ENCODE peak calls at places on chromosomes 5 and 9, in eight cellular contexts. R, S, P, U, A, M, X and K are unnamed samples.

GRCh38 chr5:132013711-132014110 is 2.3 kb upstream of the ACSL6 start:
- DNase-seq in U (no peak), M (no peak), S (no peak), P (no peak), R (no peak), A (no peak), X (no peak), K (no peak)

GRCh38 chr5:107671742-107672211 is 1.0 kb upstream of the EFNA5 start:
- DNase-seq in M (no peak), P (peak), X (peak), R (peak), U (no peak), A (peak), S (no peak), K (peak)

GRCh38 chr5:133509742-133510079 is 102.6 kb downstream of the FSTL4 start:
- DNase-seq in M (no peak), S (no peak), A (no peak), R (no peak), P (no peak), U (no peak), X (no peak), K (no peak)

GRCh38 chr9:112810696-112811490 is 60.3 kb downstream of the SNX30 start:
- DNase-seq in P (no peak), S (no peak), R (no peak), U (no peak), M (no peak), X (no peak), A (no peak), K (no peak)

GRCh38 chr9:14175778-14176177 is 138.2 kb downstream of the NFIB start:
- DNase-seq in M (no peak), R (no peak), U (no peak), P (no peak), S (no peak), A (no peak), X (no peak), K (no peak)

GRCh38 chr5:121497176-121497575 is 354.5 kb upstream of the FTMT start:
- DNase-seq in X (peak), S (no peak), R (peak), A (no peak), M (no peak), U (no peak), P (peak), K (peak)

GRCh38 chr5:135458921-135459331 is 6.8 kb upstream of the TIFAB start:
- DNase-seq in M (no peak), P (peak), S (no peak), R (peak), U (peak), A (no peak), X (peak), K (no peak)

GRCh38 chr9:6681957-6682501 is 36.5 kb upstream of the GLDC start:
- DNase-seq in M (no peak), S (no peak), P (no peak), X (no peak), U (no peak), R (peak), A (peak), K (no peak)

GRCh38 chr5:71537681-71538080 is 49.5 kb upstream of the MCCC2 start:
- DNase-seq in U (no peak), X (peak), A (no peak), M (no peak), S (no peak), P (no peak), R (no peak), K (no peak)

GRCh38 chr9:106684940-106685695 is 177.8 kb upstream of the ZNF462 start:
- DNase-seq in U (no peak), A (no peak), S (no peak), X (no peak), R (no peak), P (no peak), M (no peak), K (no peak)

GRCh38 chr9:33249983-33250382 is 10.0 kb downstream of the SPINK4 start:
- DNase-seq in U (no peak), S (no peak), X (no peak), P (no peak), M (no peak), A (no peak), R (no peak), K (no peak)

DNA sequence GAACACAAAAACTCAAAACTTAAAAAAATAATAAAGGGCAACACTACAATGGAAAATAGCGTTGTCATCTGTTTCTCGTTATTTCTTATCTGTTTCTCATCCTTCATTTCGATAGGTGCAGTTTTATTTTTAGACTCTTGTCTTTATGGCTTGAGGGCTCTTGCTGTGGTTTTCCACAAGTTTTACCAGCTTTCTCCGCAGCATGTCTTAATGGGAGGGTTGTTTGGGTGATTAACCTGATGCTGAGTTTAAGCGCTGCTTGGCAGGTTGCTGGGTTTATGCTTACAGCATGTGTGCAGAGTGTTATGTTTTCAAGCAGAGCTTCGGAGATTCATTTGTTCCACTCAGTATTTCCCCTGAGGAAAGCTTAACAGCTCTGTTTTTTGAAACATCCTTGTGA is 153.9 kb downstream of the SLC12A2 start:
- DNase-seq in P (peak), M (no peak), X (peak), U (no peak), R (peak), S (no peak), A (no peak), K (no peak)
- H3K4me3 ChIP-seq in P (no peak), M (no peak), X (no peak), U (no peak), R (no peak), S (no peak), A (no peak), K (no peak)

GRCh38 chr5:172641359-172642045 is 439 bp downstream of the NEURL1B start:
- DNase-seq in R (no peak), S (peak), P (no peak), M (no peak), A (no peak), U (no peak), X (no peak), K (peak)
- H3K4me3 ChIP-seq in R (peak), S (peak), P (peak), M (no peak), A (peak), U (peak), X (peak), K (peak)

GRCh38 chr9:126411948-126412284 is 85.3 kb downstream of the MVB12B start:
- DNase-seq in M (no peak), R (no peak), U (no peak), A (no peak), X (no peak), P (no peak), S (no peak), K (no peak)

GRCh38 chr9:126412945-126413344 is 86.3 kb downstream of the MVB12B start:
- DNase-seq in S (no peak), M (no peak), U (no peak), X (no peak), R (no peak), P (no peak), A (no peak), K (no peak)

GRCh38 chr9:126413470-126414051 is 86.9 kb downstream of the MVB12B start:
- DNase-seq in X (no peak), U (no peak), S (no peak), A (no peak), P (no peak), R (no peak), M (no peak), K (no peak)

GRCh38 chr9:126410229-126410628 is 83.6 kb downstream of the MVB12B start:
- DNase-seq in X (no peak), M (no peak), P (no peak), R (no peak), U (no peak), A (no peak), S (no peak), K (no peak)

DNA sequence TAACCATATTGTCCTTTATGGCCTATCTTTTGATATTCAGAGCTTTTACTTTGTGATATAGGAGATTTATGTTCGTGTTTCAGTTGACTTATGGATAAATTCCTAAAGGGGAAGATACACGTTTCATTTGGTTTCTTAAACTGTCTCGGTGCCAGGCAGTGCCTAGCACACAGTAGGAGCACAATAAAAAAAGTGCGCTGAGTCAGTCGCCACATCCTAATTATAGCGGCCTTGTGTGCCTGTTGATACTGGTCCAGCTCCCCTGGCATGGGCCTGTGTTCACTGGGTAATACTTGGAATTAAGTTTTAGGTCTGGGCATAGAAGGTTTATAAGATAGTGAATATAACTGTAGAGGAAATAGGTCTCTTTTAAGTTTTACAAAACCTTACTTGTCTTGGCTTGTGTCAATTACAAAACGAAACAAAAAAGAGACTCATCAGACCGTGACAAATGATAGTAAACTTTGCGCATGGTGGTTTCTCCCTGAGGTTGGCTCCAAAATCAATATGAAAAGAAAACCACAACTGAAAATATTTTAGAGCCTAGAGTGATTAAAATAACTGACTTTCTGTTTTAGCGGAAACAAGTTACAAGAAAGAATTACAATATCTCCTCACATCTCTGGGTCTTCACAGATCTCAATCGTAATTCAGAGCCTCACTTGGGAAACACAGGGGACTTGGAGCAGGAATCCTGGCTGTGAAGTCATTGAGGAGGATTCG is 84.8 kb downstream of the MVB12B start:
- DNase-seq in X (peak), M (no peak), R (peak), S (no peak), P (no peak), A (no peak), U (no peak), K (no peak)
- H3K4me3 ChIP-seq in X (no peak), M (peak), R (no peak), S (no peak), P (no peak), A (no peak), U (no peak), K (no peak)

DNA sequence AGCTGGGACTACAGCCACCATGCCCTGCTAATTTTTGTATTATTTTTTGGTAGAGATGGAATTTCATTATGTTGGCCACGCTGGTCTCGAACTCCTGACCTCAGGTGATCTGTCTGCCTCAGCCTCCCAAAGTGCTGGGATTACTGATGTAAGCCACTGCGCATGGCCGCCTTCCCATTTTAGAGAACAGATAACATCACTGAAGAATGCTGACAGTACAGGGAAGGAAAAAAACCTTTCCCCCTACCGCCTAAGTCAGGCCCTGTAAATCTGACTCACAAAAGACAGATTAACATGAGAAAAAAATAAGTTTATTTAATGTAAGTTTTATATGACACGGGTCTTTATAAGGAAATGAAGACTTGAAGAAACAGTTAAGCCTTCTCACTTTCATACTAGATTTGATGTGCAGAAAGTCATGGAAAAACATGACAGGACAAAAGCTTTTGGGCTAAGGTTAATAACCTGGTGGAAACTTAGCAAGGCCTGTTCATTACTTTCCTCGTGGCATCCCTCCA is 227.2 kb upstream of the ZNF608 start:
- DNase-seq in P (no peak), U (no peak), A (no peak), X (no peak), R (no peak), M (no peak), S (peak), K (no peak)
- H3K4me3 ChIP-seq in P (no peak), U (no peak), A (no peak), X (no peak), R (no peak), M (no peak), S (no peak), K (no peak)

GRCh38 chr9:109417585-109418544 is 80.2 kb downstream of the PTPN3 start:
- DNase-seq in R (no peak), X (no peak), P (no peak), A (no peak), U (no peak), M (no peak), S (no peak), K (no peak)

GRCh38 chr9:109418827-109419226 is 79.3 kb downstream of the PTPN3 start:
- DNase-seq in P (no peak), R (peak), X (no peak), U (no peak), A (no peak), M (no peak), S (peak), K (no peak)

GRCh38 chr9:109419531-109419930 is 78.6 kb downstream of the PTPN3 start:
- DNase-seq in X (no peak), A (no peak), P (no peak), M (no peak), S (no peak), R (no peak), U (no peak), K (no peak)

GRCh38 chr9:109416135-109416706 is 81.9 kb downstream of the PTPN3 start:
- DNase-seq in A (no peak), X (no peak), S (no peak), P (no peak), R (no peak), U (no peak), M (no peak), K (no peak)

GRCh38 chr9:109417054-109417453 is 81.1 kb downstream of the PTPN3 start:
- DNase-seq in A (no peak), R (peak), P (peak), X (no peak), S (no peak), U (no peak), M (no peak), K (no peak)
- H3K4me3 ChIP-seq in A (no peak), R (no peak), P (no peak), X (no peak), S (no peak), U (no peak), M (no peak), K (no peak)

DNA sequence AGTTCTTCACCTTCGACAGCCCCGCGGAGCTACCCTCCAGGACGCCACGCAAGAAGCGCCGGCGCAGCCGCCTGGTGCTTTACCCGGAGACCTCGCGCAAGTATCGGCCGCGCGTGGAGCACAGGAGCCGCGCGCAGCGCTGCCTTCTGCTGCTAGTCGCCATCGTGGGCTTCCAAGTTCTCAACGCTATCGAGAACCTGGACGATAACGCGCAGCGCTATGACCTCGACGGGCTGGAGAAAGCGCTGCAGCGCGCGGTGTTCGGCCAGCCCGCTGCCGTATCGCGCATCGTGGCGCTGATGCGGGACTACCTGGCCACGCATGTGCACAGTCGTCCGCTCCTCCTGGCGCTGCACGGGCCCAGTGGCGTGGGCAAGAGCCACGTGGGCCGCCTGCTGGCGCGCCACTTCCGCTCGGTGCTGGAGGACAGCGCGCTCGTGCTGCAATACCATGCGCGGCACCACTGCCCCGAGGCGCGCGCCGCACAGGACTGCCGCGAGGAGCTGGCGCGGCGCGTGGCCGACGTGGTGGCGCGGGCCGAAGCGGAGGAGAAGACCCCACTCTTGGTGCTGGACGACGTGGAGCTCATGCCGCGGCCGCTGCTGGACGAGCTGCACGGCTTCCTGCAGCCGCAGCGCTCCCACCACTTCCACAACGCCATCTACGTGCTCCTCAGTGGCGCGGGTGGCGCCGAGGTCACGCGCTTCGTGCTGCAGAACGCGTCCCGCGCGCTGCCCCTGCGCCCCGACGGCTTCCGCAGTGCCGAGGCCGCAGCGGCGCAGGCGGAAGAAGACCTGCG is 1.6 kb downstream of the TOR4A start:
- DNase-seq in M (no peak), P (no peak), S (no peak), A (no peak), X (no peak), U (no peak), R (no peak), K (no peak)
- H3K4me3 ChIP-seq in M (no peak), P (peak), S (no peak), A (no peak), X (peak), U (no peak), R (peak), K (no peak)

GRCh38 chr5:119435436-119436132 is 16.7 kb upstream of the HSD17B4 start:
- DNase-seq in R (peak), P (peak), X (peak), S (peak), A (no peak), U (peak), M (peak), K (peak)

DNA sequence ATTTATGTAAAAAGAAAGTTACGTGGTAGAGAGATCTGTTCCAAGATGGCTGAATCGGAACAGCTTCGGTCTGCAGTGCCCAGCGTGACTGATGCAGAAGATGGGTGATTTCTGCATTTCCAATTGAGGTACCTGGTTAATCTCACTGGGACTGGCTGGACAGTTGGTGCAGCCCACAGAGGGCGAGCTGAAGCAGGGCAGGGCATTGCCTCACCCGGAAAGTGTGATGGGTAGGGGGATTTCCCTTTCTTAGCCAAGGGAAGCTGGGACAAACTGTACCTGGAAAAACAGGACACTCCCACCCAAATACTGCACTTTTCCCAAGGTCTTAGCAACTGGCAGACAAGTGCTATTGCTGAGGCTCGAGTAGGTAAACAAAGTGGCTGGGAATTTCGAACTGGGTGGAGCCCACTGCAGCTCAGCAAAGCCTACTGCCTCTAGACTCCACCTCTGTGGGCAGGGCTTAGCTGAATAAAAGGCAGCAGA is 13.1 kb upstream of the HSD17B4 start:
- DNase-seq in P (no peak), R (no peak), M (no peak), U (peak), A (peak), S (peak), X (no peak), K (no peak)
- H3K4me3 ChIP-seq in P (no peak), R (no peak), M (peak), U (no peak), A (no peak), S (peak), X (no peak), K (no peak)

GRCh38 chr9:72527801-72528195 is 6.4 kb downstream of the TMC1 start:
- DNase-seq in M (no peak), P (no peak), S (no peak), A (no peak), R (no peak), X (no peak), U (no peak), K (no peak)
- H3K4me3 ChIP-seq in M (peak), P (peak), S (peak), A (no peak), R (peak), X (no peak), U (no peak), K (no peak)

DNA sequence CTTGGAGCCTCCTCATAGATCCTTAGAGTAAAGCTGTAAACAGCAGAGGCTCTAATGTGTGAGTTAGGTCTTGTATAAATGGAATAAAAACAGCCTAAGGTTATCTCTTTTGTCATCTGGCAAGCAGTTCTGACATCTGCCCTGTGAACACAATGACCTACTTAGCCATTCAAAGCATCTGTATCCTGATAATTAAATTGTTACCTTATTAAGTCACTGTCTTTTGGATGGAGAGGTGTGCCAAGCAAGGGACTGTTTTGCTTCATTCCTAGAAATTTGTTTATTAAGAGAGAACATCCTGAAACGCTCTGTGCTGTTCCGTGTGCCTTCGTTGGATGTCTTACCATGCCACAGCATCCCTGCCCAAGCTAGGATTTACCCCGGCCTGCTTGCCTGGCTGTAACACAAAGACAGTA is 1.5 kb downstream of the LSM11 start:
- DNase-seq in R (no peak), A (no peak), M (no peak), X (no peak), S (no peak), U (no peak), P (no peak), K (no peak)
- H3K4me3 ChIP-seq in R (peak), A (no peak), M (peak), X (no peak), S (peak), U (no peak), P (no peak), K (no peak)

GRCh38 chr5:141691867-141692532 is 10.0 kb upstream of the ARAP3 start:
- DNase-seq in P (peak), M (peak), S (peak), U (peak), X (peak), A (peak), R (peak), K (peak)
- H3K4me3 ChIP-seq in P (peak), M (peak), S (peak), U (no peak), X (peak), A (no peak), R (peak), K (peak)